ENCODE peak calls at places on chromosomes 7 and 10, in six cellular contexts. N is naive thymus-derived CD8-positive, alpha-beta T cell; B is left ventricle myocardium inferior; C is iPS DF 19.7; T is stimulated activated CD4-positive, alpha-beta T cell treated with anti-CD3 and anti-CD28 coated beads, Interleukin-2, amount 100 ng/mL, for 48 hours; R is cardiac fibroblast. L is an unnamed sample.

GRCh38 chr7:133053321-133053891 is 28.5 kb downstream of the CHCHD3 start:
- DNase-seq in N (no peak), B (no peak), C (no peak), T (no peak), R (peak), L (no peak)

GRCh38 chr7:16587129-16587528 is 58.4 kb downstream of the ANKMY2 start:
- DNase-seq in N (no peak), B (no peak), C (no peak), T (no peak), R (no peak), L (no peak)

GRCh38 chr7:155349601-155350331 is 52.1 kb downstream of the INSIG1 start:
- DNase-seq in N (no peak), B (no peak), C (no peak), T (no peak), R (no peak), L (no peak)

GRCh38 chr7:42928754-42929153 is 3.2 kb downstream of the PSMA2 start:
- DNase-seq in N (no peak), B (no peak), C (no peak), T (no peak), R (no peak), L (no peak)

GRCh38 chr7:135512135-135512887 is 2.4 kb upstream of the CNOT4 start:
- DNase-seq in N (peak), B (no peak), C (no peak), T (no peak), R (peak), L (peak)

GRCh38 chr7:50821457-50821977 is 38.8 kb upstream of the GRB10 start:
- DNase-seq in N (no peak), B (no peak), C (no peak), T (no peak), R (peak), L (no peak)

GRCh38 chr10:88901610-88902327 is 21.7 kb downstream of the STAMBPL1 start:
- DNase-seq in N (no peak), B (no peak), C (no peak), T (no peak), R (no peak), L (no peak)

GRCh38 chr7:43873300-43873699 is 4.0 kb upstream of the MRPS24 start:
- DNase-seq in N (no peak), B (peak), C (no peak), T (no peak), R (peak), L (no peak)

GRCh38 chr7:77687100-77687746 is 9.0 kb upstream of the RSBN1L start:
- DNase-seq in N (no peak), B (no peak), C (no peak), T (no peak), R (peak), L (no peak)

GRCh38 chr10:128950159-128950956 is 516.7 kb upstream of the MGMT start:
- DNase-seq in N (no peak), B (no peak), C (no peak), T (no peak), R (no peak), L (no peak)

GRCh38 chr10:88149906-88150305 is 286.5 kb downstream of the PTEN start:
- DNase-seq in N (no peak), B (no peak), C (no peak), T (no peak), R (no peak), L (no peak)

GRCh38 chr10:71708301-71708703 is 11.3 kb downstream of the C10orf105 start:
- DNase-seq in N (peak), B (peak), C (no peak), T (peak), R (peak), L (peak)

GRCh38 chr7:92357260-92357659 is 90.0 kb upstream of the GATAD1 start:
- DNase-seq in N (no peak), B (no peak), C (no peak), T (no peak), R (no peak), L (no peak)

GRCh38 chr7:45663167-45663921 is 89.2 kb downstream of the ADCY1 start:
- DNase-seq in N (no peak), B (peak), C (no peak), T (peak), R (peak), L (peak)

GRCh38 chr7:147197006-147197405 is 1080.4 kb downstream of the CNTNAP2 start:
- DNase-seq in N (no peak), B (no peak), C (no peak), T (no peak), R (no peak), L (no peak)

GRCh38 chr10:3028444-3028843 is 38.9 kb upstream of the PFKP start:
- DNase-seq in N (no peak), B (no peak), C (no peak), T (no peak), R (no peak), L (no peak)

GRCh38 chr7:152145853-152146466 is 120.5 kb downstream of the GALNT11 start:
- DNase-seq in N (no peak), B (no peak), C (peak), T (no peak), R (peak), L (no peak)

GRCh38 chr7:130901209-130901783 is 167.3 kb upstream of the KLF14 start:
- DNase-seq in N (no peak), B (peak), C (no peak), T (no peak), R (peak), L (no peak)

GRCh38 chr10:124221356-124222297 is 128.2 kb upstream of the CHST15 start:
- DNase-seq in N (no peak), B (no peak), C (no peak), T (no peak), R (peak), L (no peak)

GRCh38 chr10:127210936-127211335 is 14.5 kb upstream of the INSYN2A start:
- DNase-seq in N (no peak), B (no peak), C (no peak), T (no peak), R (no peak), L (no peak)

GRCh38 chr10:69101451-69102095 is 13.7 kb downstream of the SRGN start:
- DNase-seq in N (no peak), B (no peak), C (no peak), T (no peak), R (peak), L (peak)

GRCh38 chr7:2159176-2159520 is 73.6 kb downstream of the MAD1L1 start:
- DNase-seq in N (no peak), B (no peak), C (peak), T (no peak), R (no peak), L (no peak)

GRCh38 chr10:95217476-95217875 is 23.4 kb downstream of the ACSM6 start:
- DNase-seq in N (no peak), B (no peak), C (no peak), T (no peak), R (no peak), L (no peak)

GRCh38 chr10:71088054-71088453 is 124.3 kb upstream of the UNC5B start:
- DNase-seq in N (no peak), B (no peak), C (no peak), T (no peak), R (no peak), L (no peak)

GRCh38 chr7:94179466-94179865 is 175.3 kb upstream of the BET1 start:
- DNase-seq in N (no peak), B (no peak), C (no peak), T (no peak), R (peak), L (no peak)

GRCh38 chr7:104956753-104957450 is 57.1 kb upstream of the KMT2E start:
- DNase-seq in N (no peak), B (no peak), C (no peak), T (no peak), R (peak), L (peak)

GRCh38 chr7:107996072-107996824 is 6.7 kb downstream of the LAMB1 start:
- DNase-seq in N (no peak), B (no peak), C (no peak), T (no peak), R (no peak), L (no peak)

GRCh38 chr7:1713502-1714484 is 43.7 kb downstream of the ELFN1 start:
- DNase-seq in N (no peak), B (peak), C (peak), T (no peak), R (no peak), L (no peak)

GRCh38 chr10:86227501-86228258 is 138.9 kb downstream of the GRID1 start:
- DNase-seq in N (no peak), B (no peak), C (no peak), T (no peak), R (no peak), L (no peak)

GRCh38 chr7:112088484-112089016 is 117.6 kb downstream of the DOCK4 start:
- DNase-seq in N (no peak), B (no peak), C (no peak), T (no peak), R (no peak), L (no peak)

GRCh38 chr10:89165923-89166322 is 41.2 kb downstream of the CH25H start:
- DNase-seq in N (no peak), B (no peak), C (no peak), T (no peak), R (no peak), L (no peak)

GRCh38 chr7:19899517-19899916 is 126.1 kb upstream of the TMEM196 start:
- DNase-seq in N (no peak), B (no peak), C (no peak), T (no peak), R (peak), L (no peak)

GRCh38 chr7:32045228-32045627 is 25.0 kb downstream of the PDE1C start:
- DNase-seq in N (no peak), B (no peak), C (no peak), T (no peak), R (no peak), L (no peak)

GRCh38 chr7:27242580-27243339 is at the start of gene EVX1:
- DNase-seq in N (peak), B (no peak), C (no peak), T (no peak), R (peak), L (peak)

GRCh38 chr10:129956902-129957673 is 7.0 kb downstream of the EBF3 start:
- DNase-seq in N (no peak), B (no peak), C (no peak), T (no peak), R (peak), L (no peak)

GRCh38 chr10:69043931-69044531 is 43.9 kb upstream of the SRGN start:
- DNase-seq in N (no peak), B (no peak), C (no peak), T (no peak), R (no peak), L (peak)